ENCODE peak calls at places on chromosomes 13 and 19, in eight cellular contexts. P is GM12865, F is tibial artery, T is AG09309, B is fibroblast of pulmonary artery, H is AG04450, I is fibroblast of mammary gland, X is A549. A is an unnamed sample.

GRCh38 chr13:26497991-26498423 is 59.5 kb upstream of the WASF3 start:
- DNase-seq in P (no peak), F (no peak), T (peak; percentile 57), B (peak; percentile 69), H (no peak), I (peak; percentile 95), X (no peak), A (peak; percentile 17)

GRCh38 chr19:16661480-16662034 is 618 bp downstream of the TMEM38A start:
- DNase-seq in P (peak; percentile 87), F (peak; percentile 48), T (no peak), B (no peak), H (no peak), I (no peak), X (no peak), A (no peak)

GRCh38 chr19:45940515-45940805 is 25.9 kb upstream of the NANOS2 start:
- DNase-seq in P (no peak), F (no peak), T (no peak), B (no peak), H (no peak), I (no peak), X (no peak), A (no peak)

GRCh38 chr19:47470447-47471195 is 1.1 kb downstream of the SLC8A2 start:
- DNase-seq in P (no peak), F (no peak), T (no peak), B (no peak), H (no peak), I (no peak), X (no peak), A (no peak)

GRCh38 chr13:95087746-95088305 is 213.4 kb downstream of the ABCC4 start:
- DNase-seq in P (no peak), F (no peak), T (no peak), B (peak; percentile 78), H (no peak), I (peak; percentile 27), X (no peak), A (peak; percentile 45)

GRCh38 chr13:25088562-25089221 is 7.2 kb upstream of the PABPC3 start:
- DNase-seq in P (peak; percentile 32), F (no peak), T (no peak), B (no peak), H (no peak), I (no peak), X (no peak), A (no peak)

GRCh38 chr19:50792246-50792851 is 2.1 kb downstream of the ACP4 start:
- DNase-seq in P (no peak), F (no peak), T (no peak), B (no peak), H (no peak), I (no peak), X (no peak), A (no peak)

GRCh38 chr19:10105241-10106099 is 692 bp upstream of the PPAN start:
- DNase-seq in P (peak; percentile 85), F (no peak), T (no peak), B (no peak), H (no peak), I (no peak), X (no peak), A (no peak)

GRCh38 chr19:3336680-3337523 is 29.5 kb upstream of the NFIC start:
- DNase-seq in P (no peak), F (peak; percentile 90), T (no peak), B (peak; percentile 88), H (peak; percentile 18), I (peak; percentile 83), X (no peak), A (peak; percentile 94)

GRCh38 chr19:11641241-11641640 is 44.0 kb downstream of the ZNF627 start:
- DNase-seq in P (no peak), F (no peak), T (no peak), B (no peak), H (no peak), I (no peak), X (no peak), A (no peak)

GRCh38 chr13:51420681-51421476 is 32.0 kb downstream of the INTS6 start:
- DNase-seq in P (peak; percentile 33), F (no peak), T (no peak), B (no peak), H (no peak), I (no peak), X (no peak), A (no peak)

GRCh38 chr19:19040417-19040816 is 7.0 kb downstream of the ARMC6 start:
- DNase-seq in P (no peak), F (peak; percentile 87), T (peak; percentile 84), B (peak; percentile 96), H (peak; percentile 80), I (peak; percentile 94), X (no peak), A (peak; percentile 73)

GRCh38 chr13:113657851-113658741 is at the start of gene ATP4B:
- DNase-seq in P (no peak), F (no peak), T (no peak), B (no peak), H (no peak), I (no peak), X (no peak), A (no peak)

GRCh38 chr19:3466630-3467029 is 13.7 kb downstream of the SMIM24 start:
- DNase-seq in P (no peak), F (peak; percentile 77), T (no peak), B (no peak), H (no peak), I (no peak), X (no peak), A (no peak)

GRCh38 chr19:28710278-28710677 is 502.7 kb downstream of the UQCRFS1 start:
- DNase-seq in P (peak; percentile 65), F (no peak), T (peak; percentile 52), B (peak; percentile 81), H (peak; percentile 20), I (peak; percentile 76), X (peak; percentile 30), A (peak; percentile 60)

GRCh38 chr19:13210941-13211340 is 60.7 kb downstream of the IER2 start:
- DNase-seq in P (no peak), F (no peak), T (no peak), B (no peak), H (no peak), I (no peak), X (no peak), A (no peak)
- H3K4me3 ChIP-seq in P (no peak overlapping the region), F (no peak overlapping the region), T (no peak overlapping the region), B (no peak overlapping the region), H (no peak overlapping the region), I (no peak overlapping the region), X (no peak overlapping the region), A (no peak overlapping the region)

GRCh38 chr13:96817336-96817941 is 176.8 kb downstream of the OXGR1 start:
- DNase-seq in P (peak; percentile 16), F (no peak), T (no peak), B (peak; percentile 52), H (no peak), I (peak; percentile 58), X (no peak), A (peak; percentile 30)
- TF ChIP-seq CTCF in P (peak; percentile 34), F (peak; percentile 55), T (peak; percentile 24), B (peak; percentile 57), H (peak; percentile 39), I (peak; percentile 58), X (peak; percentile 34), A (peak; percentile 53)

DNA sequence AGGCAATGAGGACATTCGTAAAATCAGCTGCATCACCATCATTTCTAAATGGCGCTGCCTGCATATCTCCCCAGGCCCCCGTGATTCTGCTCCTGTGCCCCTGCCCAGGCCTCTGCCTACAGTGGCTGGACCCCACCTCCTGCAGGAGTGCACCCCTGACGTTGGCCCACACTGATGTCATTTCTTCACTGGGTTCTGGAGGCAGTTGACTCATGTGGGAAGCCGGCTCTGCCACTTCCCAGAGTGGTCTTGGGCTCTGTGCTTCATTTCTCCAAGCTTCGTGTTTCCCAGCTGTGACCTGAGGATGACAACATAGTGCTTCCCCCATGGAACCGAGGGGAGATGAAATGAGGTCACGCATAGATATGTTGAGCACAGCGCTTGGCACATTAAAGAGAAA is 19.9 kb downstream of the CCNE1 start:
- DNase-seq in P (no peak), F (no peak), T (no peak), B (no peak), H (no peak), I (no peak), X (no peak), A (no peak)
- H3K4me3 ChIP-seq in P (no peak overlapping the region), F (no peak overlapping the region), T (no peak overlapping the region), B (no peak overlapping the region), H (no peak overlapping the region), I (no peak overlapping the region), X (no peak overlapping the region), A (no peak overlapping the region)

GRCh38 chr19:1230585-1231489 is 7.0 kb downstream of the CBARP start:
- DNase-seq in P (no peak), F (no peak), T (no peak), B (no peak), H (no peak), I (no peak), X (no peak), A (no peak)
- TF ChIP-seq CTCF in P (peak; percentile 7), F (no peak), T (no peak), B (no peak), H (no peak), I (no peak), X (no peak), A (no peak)

GRCh38 chr13:99404005-99404755 is 97.0 kb upstream of the GPR183 start:
- DNase-seq in P (no peak), F (no peak), T (no peak), B (no peak), H (no peak), I (no peak), X (no peak), A (no peak)
- H3K4me3 ChIP-seq in P (no peak overlapping the region), F (no peak overlapping the region), T (no peak overlapping the region), B (no peak overlapping the region), H (no peak overlapping the region), I (no peak overlapping the region), X (no peak overlapping the region), A (no peak overlapping the region)

GRCh38 chr19:41701401-41702075 is 6.9 kb upstream of the CEACAM5 start:
- DNase-seq in P (no peak), F (no peak), T (no peak), B (no peak), H (no peak), I (no peak), X (peak; percentile 58), A (no peak)
- TF ChIP-seq CTCF in P (peak; percentile 38), F (no peak), T (no peak), B (no peak), H (no peak), I (no peak), X (peak; percentile 59), A (no peak)